ENCODE peak calls at places on chromosomes 4 and X, in eight cellular contexts. I, K, E, L, Q, B, D and V are unnamed samples.

GRCh38 chr4:71541541-71541940 is 202.7 kb downstream of the SLC4A4 start:
- DNase-seq in I (no peak), K (no peak), E (no peak), L (no peak), Q (no peak), B (no peak), D (no peak), V (no peak)

GRCh38 chrX:13087322-13088154 is 43.1 kb upstream of the FAM9C start:
- DNase-seq in I (peak; percentile 90), K (peak; percentile 76), E (no peak), L (no peak), Q (no peak), B (no peak), D (peak; percentile 94), V (peak; percentile 82)

GRCh38 chr4:91113130-91113706 is 986.0 kb downstream of the CCSER1 start:
- DNase-seq in I (peak; percentile 40), K (peak; percentile 50), E (no peak), L (peak; percentile 25), Q (no peak), B (no peak), D (peak; percentile 45), V (peak; percentile 61)

GRCh38 chrX:20066968-20067708 is 49.6 kb downstream of the MAP7D2 start:
- DNase-seq in I (peak; percentile 67), K (peak; percentile 71), E (no peak), L (peak; percentile 66), Q (no peak), B (no peak), D (peak; percentile 81), V (peak; percentile 70)

GRCh38 chr4:184785813-184786212 is 40.0 kb downstream of the ACSL1 start:
- DNase-seq in I (no peak), K (no peak), E (no peak), L (no peak), Q (no peak), B (no peak), D (no peak), V (no peak)

GRCh38 chr4:60173718-60174117 is 1026.4 kb upstream of the ADGRL3 start:
- DNase-seq in I (no peak), K (no peak), E (no peak), L (no peak), Q (no peak), B (no peak), D (no peak), V (no peak)

GRCh38 chr4:7872264-7872771 is 67.3 kb downstream of the AFAP1 start:
- DNase-seq in I (no peak), K (peak; percentile 84), E (no peak), L (peak; percentile 96), Q (no peak), B (no peak), D (peak; percentile 97), V (peak; percentile 78)

GRCh38 chr4:163372035-163372434 is 28.3 kb downstream of the NPY5R start:
- DNase-seq in I (no peak), K (no peak), E (no peak), L (no peak), Q (no peak), B (no peak), D (no peak), V (peak; percentile 13)

GRCh38 chrX:130594453-130594916 is 192.7 kb downstream of the RBMX2 start:
- DNase-seq in I (no peak), K (no peak), E (no peak), L (no peak), Q (no peak), B (no peak), D (no peak), V (peak; percentile 1)

GRCh38 chr4:78528327-78528726 is 23.2 kb upstream of the ANXA3 start:
- DNase-seq in I (no peak), K (peak; percentile 66), E (no peak), L (peak; percentile 76), Q (no peak), B (no peak), D (peak; percentile 60), V (peak; percentile 61)

GRCh38 chr4:166195101-166195500 is 322.1 kb downstream of the TLL1 start:
- DNase-seq in I (no peak), K (peak; percentile 6), E (no peak), L (no peak), Q (no peak), B (no peak), D (no peak), V (no peak)

GRCh38 chr4:140626982-140627381 is 58.2 kb upstream of the UCP1 start:
- DNase-seq in I (no peak), K (peak; percentile 13), E (no peak), L (no peak), Q (no peak), B (no peak), D (peak; percentile 52), V (no peak)

GRCh38 chr4:34732170-34732569 is 1512.1 kb downstream of the ARAP2 start:
- DNase-seq in I (no peak), K (no peak), E (no peak), L (no peak), Q (no peak), B (no peak), D (peak; percentile 2), V (no peak)

GRCh38 chr4:185213829-185214228 is 4.4 kb downstream of the SNX25 start:
- DNase-seq in I (peak; percentile 44), K (no peak), E (no peak), L (no peak), Q (no peak), B (no peak), D (no peak), V (no peak)

GRCh38 chrX:72048515-72049455 is 82.9 kb downstream of the RTL5 start:
- DNase-seq in I (peak; percentile 38), K (no peak), E (no peak), L (no peak), Q (no peak), B (no peak), D (no peak), V (no peak)

GRCh38 chr4:46032061-46032460 is 91.8 kb downstream of the GABRG1 start:
- DNase-seq in I (no peak), K (no peak), E (no peak), L (no peak), Q (no peak), B (no peak), D (no peak), V (no peak)

GRCh38 chr4:131344761-131345160 is 1804.3 kb upstream of the PCDH10 start:
- DNase-seq in I (no peak), K (no peak), E (no peak), L (no peak), Q (no peak), B (no peak), D (no peak), V (no peak)

GRCh38 chrX:68146054-68146453 is 287.2 kb downstream of the OPHN1 start:
- DNase-seq in I (peak; percentile 32), K (peak; percentile 70), E (no peak), L (peak; percentile 65), Q (no peak), B (no peak), D (peak; percentile 73), V (peak; percentile 58)

GRCh38 chrX:149858592-149858991 is 22.4 kb upstream of the MAGEA8 start:
- DNase-seq in I (no peak), K (no peak), E (no peak), L (no peak), Q (no peak), B (no peak), D (no peak), V (no peak)

GRCh38 chrX:125998432-125998831 is 167.7 kb downstream of the DCAF12L2 start:
- DNase-seq in I (peak; percentile 18), K (peak; percentile 5), E (no peak), L (peak; percentile 2), Q (no peak), B (no peak), D (peak; percentile 0), V (peak; percentile 7)
- TF ChIP-seq CTCF in I (peak; percentile 26), K (peak; percentile 19), E (no peak), L (peak; percentile 39), Q (no peak), B (peak; percentile 34), D (no peak), V (peak; percentile 22)

GRCh38 chr4:110532901-110533589 is 57.1 kb downstream of the ENPEP start:
- DNase-seq in I (no peak), K (no peak), E (no peak), L (no peak), Q (no peak), B (no peak), D (no peak), V (no peak)
- H3K4me3 ChIP-seq in I (no peak overlapping the region), K (no peak overlapping the region), E (peak overlapping the region; percentile 57), L (no peak overlapping the region), Q (no peak overlapping the region), B (no peak overlapping the region), D (peak overlapping the region; percentile 23), V (no peak overlapping the region)

GRCh38 chrX:84339507-84340364 is 151.7 kb upstream of the RPS6KA6 start:
- DNase-seq in I (peak; percentile 19), K (peak; percentile 40), E (no peak), L (peak; percentile 49), Q (no peak), B (no peak), D (peak; percentile 47), V (peak; percentile 36)
- TF ChIP-seq CTCF in I (peak; percentile 31), K (peak; percentile 66), E (peak; percentile 36), L (peak; percentile 68), Q (no peak), B (peak; percentile 66), D (peak; percentile 56), V (peak; percentile 48)

GRCh38 chrX:120308959-120309872 is 2.0 kb downstream of the TMEM255A start:
- DNase-seq in I (peak; percentile 68), K (peak; percentile 44), E (peak; percentile 6), L (peak; percentile 40), Q (no peak), B (peak; percentile 91), D (peak; percentile 80), V (peak; percentile 77)

GRCh38 chrX:120308558-120308957 is 2.7 kb downstream of the TMEM255A start:
- DNase-seq in I (no peak), K (no peak), E (no peak), L (no peak), Q (peak; percentile 36), B (no peak), D (no peak), V (no peak)

GRCh38 chrX:120309873-120310730 is 1.2 kb downstream of the TMEM255A start:
- DNase-seq in I (peak; percentile 13), K (peak; percentile 7), E (no peak), L (no peak), Q (no peak), B (no peak), D (peak; percentile 40), V (peak; percentile 41)

GRCh38 chrX:120311632-120312000 is 355 bp upstream of the TMEM255A start:
- DNase-seq in I (no peak), K (no peak), E (no peak), L (no peak), Q (no peak), B (no peak), D (no peak), V (no peak)

DNA sequence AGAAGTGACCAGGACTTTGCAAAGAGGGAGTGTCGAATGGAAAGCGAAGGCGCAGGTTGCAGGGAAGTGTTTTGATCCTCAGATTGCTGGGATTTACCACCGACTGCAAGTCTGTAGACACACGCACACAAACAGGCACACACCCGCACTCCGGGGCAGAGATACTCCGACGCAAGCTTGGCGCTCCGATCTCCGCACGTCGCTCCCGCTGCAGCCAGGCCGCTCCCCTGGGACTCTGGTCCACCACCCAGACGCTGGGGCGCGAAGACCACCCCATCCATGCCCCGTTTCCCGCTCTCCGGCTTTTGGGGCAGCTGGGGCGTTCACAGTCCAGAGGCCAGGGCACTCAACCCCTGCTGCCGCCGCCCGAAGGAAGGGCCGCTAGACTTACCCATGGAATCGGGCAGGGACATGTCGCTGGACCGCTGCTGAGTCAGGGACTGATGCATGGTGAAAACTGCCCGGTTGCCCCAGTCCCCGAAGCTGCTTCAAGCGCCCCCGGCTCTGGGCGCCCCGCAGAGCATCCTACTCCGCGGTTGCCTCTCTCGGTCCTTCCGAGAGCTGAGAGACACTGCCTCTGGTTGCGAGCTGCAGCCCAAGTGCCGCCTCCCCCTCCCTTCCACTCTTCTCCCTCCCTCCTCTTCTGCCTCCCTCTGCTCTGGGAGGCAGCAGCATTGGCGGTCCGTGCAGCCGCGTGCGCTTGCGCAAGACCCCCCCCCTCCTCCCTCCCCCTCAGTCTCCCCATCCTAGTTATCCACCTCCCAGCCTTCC is at the start of gene TMEM255A:
- DNase-seq in I (peak; percentile 54), K (no peak), E (no peak), L (no peak), Q (no peak), B (no peak), D (no peak), V (peak; percentile 24)
- H3K4me3 ChIP-seq in I (no peak within 1 kb of the TSS), K (peak within 1 kb of the TSS; percentile 7), E (peak within 1 kb of the TSS; percentile 66), L (no peak within 1 kb of the TSS), Q (peak within 1 kb of the TSS; percentile 53), B (peak within 1 kb of the TSS; percentile 46), D (peak within 1 kb of the TSS; percentile 44), V (peak within 1 kb of the TSS; percentile 47)